ENCODE peak calls at places on chromosomes 7 and 10, in ten cellular contexts. C is Peyer's patch, O is Panc1, M is heart right ventricle, T is osteoblast, W is mammary epithelial cell, X is MM.1S, Q is psoas muscle, H is right lobe of liver, S is WERI-Rb-1. K is an unnamed sample.

GRCh38 chr10:103739039-103739764 is 116.2 kb downstream of the SH3PXD2A start:
- DNase-seq in X (no peak), O (no peak), S (peak; percentile 55), M (peak; percentile 66), H (peak; percentile 46), T (peak; percentile 96), W (peak; percentile 92), Q (peak; percentile 42), C (peak; percentile 53), K (peak; percentile 37)

GRCh38 chr7:120741371-120742042 is 116.4 kb downstream of the TSPAN12 start:
- DNase-seq in T (no peak), S (no peak), C (no peak), X (no peak), H (no peak), M (no peak), O (no peak), Q (no peak), W (no peak), K (no peak)

GRCh38 chr7:136424058-136424457 is 444.4 kb upstream of the CHRM2 start:
- DNase-seq in X (no peak), O (no peak), T (peak; percentile 3), Q (no peak), M (no peak), W (no peak), C (no peak), H (no peak), S (no peak), K (no peak)

GRCh38 chr10:45419673-45420020 is 45.6 kb downstream of the ALOX5 start:
- DNase-seq in Q (no peak), W (no peak), C (no peak), T (no peak), S (no peak), H (no peak), M (peak; percentile 45), O (no peak), X (no peak), K (no peak)

GRCh38 chr7:73567701-73568685 is 10.4 kb downstream of the TBL2 start:
- DNase-seq in T (no peak), M (no peak), H (no peak), W (peak; percentile 14), O (no peak), Q (no peak), X (no peak), C (no peak), S (no peak), K (no peak)

GRCh38 chr7:121547341-121548092 is 151.4 kb upstream of the FAM3C start:
- DNase-seq in X (peak; percentile 85), Q (no peak), H (no peak), T (peak; percentile 39), O (no peak), C (no peak), W (peak; percentile 50), M (no peak), S (no peak), K (no peak)

GRCh38 chr7:44534501-44534900 is 6.6 kb downstream of the NPC1L1 start:
- DNase-seq in X (peak; percentile 53), S (peak; percentile 73), C (peak; percentile 65), T (peak; percentile 92), M (no peak), H (no peak), O (peak; percentile 18), Q (no peak), W (peak; percentile 8), K (peak; percentile 29)

GRCh38 chr10:28111712-28112111 is 112.8 kb upstream of the ODAD2 start:
- DNase-seq in H (no peak), S (no peak), C (no peak), M (no peak), Q (no peak), T (no peak), W (peak; percentile 27), X (no peak), O (no peak), K (no peak)

GRCh38 chr7:71846160-71846559 is 566.0 kb downstream of the CALN1 start:
- DNase-seq in H (no peak), W (no peak), C (no peak), S (no peak), T (no peak), Q (no peak), X (no peak), O (no peak), M (no peak), K (no peak)

GRCh38 chr7:85150624-85151023 is 36.2 kb downstream of the SEMA3D start:
- DNase-seq in Q (no peak), W (peak; percentile 43), X (no peak), T (no peak), M (no peak), C (no peak), O (no peak), S (no peak), H (no peak), K (no peak)

GRCh38 chr7:131352032-131352431 is 24.4 kb downstream of the MKLN1 start:
- DNase-seq in O (no peak), C (no peak), T (no peak), W (no peak), S (no peak), H (no peak), Q (no peak), M (no peak), X (no peak), K (no peak)

GRCh38 chr10:17882557-17882956 is 69.2 kb upstream of the SLC39A12 start:
- DNase-seq in S (no peak), M (no peak), H (no peak), X (no peak), W (no peak), Q (no peak), C (no peak), T (no peak), O (no peak), K (no peak)

GRCh38 chr7:68776326-68776725 is 821.9 kb upstream of the AUTS2 start:
- DNase-seq in X (no peak), O (no peak), Q (no peak), H (no peak), M (no peak), T (no peak), W (no peak), S (no peak), C (no peak), K (no peak)

GRCh38 chr7:116779222-116779621 is 83.2 kb upstream of the CAPZA2 start:
- DNase-seq in T (no peak), Q (no peak), H (no peak), S (no peak), W (no peak), M (no peak), O (no peak), X (no peak), C (no peak), K (no peak)

GRCh38 chr10:79925614-79926013 is 23.3 kb downstream of the SFTPD start:
- DNase-seq in M (no peak), H (no peak), Q (no peak), C (no peak), W (no peak), S (no peak), O (no peak), X (no peak), T (no peak), K (no peak)

GRCh38 chr10:68087338-68088029 is 12.4 kb upstream of the HERC4 start:
- DNase-seq in M (peak; percentile 66), W (peak; percentile 20), O (no peak), C (no peak), X (no peak), T (peak; percentile 36), Q (peak; percentile 37), S (no peak), H (no peak), K (no peak)

GRCh38 chr10:12068467-12069269 is at the start of gene DHTKD1:
- DNase-seq in O (peak; percentile 82), X (peak; percentile 98), M (peak; percentile 98), W (peak; percentile 98), Q (peak; percentile 99), C (peak; percentile 99), S (peak; percentile 95), T (peak; percentile 99), H (peak; percentile 99), K (peak; percentile 100)
- TF ChIP-seq CTCF in O (no peak), X (peak; percentile 18), M (peak; percentile 49), W (no peak), Q (peak; percentile 51), C (peak; percentile 71), S (peak; percentile 14), T (peak; percentile 17), H (peak; percentile 32), K (peak; percentile 34)

DNA sequence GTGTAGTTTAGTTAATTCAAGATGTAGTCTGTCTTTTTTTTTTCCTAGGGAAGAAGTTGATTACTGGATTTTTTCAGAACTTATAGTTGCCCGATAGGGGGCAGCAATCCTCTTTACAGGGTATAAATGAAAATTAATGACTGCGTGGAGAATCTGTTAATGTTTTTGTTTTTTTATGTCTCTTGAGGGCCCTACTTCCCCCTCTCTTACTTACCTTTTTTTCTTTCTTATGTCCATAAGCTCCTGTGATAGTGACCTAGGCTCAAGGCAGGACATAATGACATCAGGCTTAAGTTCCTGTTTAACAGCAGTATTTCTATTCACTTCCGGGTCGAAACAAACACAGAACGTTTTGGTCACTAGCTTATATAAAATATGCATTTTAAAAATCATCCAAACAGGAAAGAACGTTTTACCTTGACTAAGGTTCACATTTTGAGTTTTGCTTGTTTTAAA is 18.8 kb downstream of the CDC123 start:
- DNase-seq in C (no peak), Q (no peak), O (no peak), M (peak; percentile 40), T (no peak), H (no peak), X (peak; percentile 56), W (peak; percentile 13), S (no peak), K (no peak)
- H3K4me3 ChIP-seq in C (no peak overlapping the region), Q (peak overlapping the region; percentile 35), O (no peak overlapping the region), M (no peak overlapping the region), T (peak overlapping the region; percentile 49), H (no peak overlapping the region), X (no peak overlapping the region), W (no peak overlapping the region), S (no peak overlapping the region), K (no peak overlapping the region)

DNA sequence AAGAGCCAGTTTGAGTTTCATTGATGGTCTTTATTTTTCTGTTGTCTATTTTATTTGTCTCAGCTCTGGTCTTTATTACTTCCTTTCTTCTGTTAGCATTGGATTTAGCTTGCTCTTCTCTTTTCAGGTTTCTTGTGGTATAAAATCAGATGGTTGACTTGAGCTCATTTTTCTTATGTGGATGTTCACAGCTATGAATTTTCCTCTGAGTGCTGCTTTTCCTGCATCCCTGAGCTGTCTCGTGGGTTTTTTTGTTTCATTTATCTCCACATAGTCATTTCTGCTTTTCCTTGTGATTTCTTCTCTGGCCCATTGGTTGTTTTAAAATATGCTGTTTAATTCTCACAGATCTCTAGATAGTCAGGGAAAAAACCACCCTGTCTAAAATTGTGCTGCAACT is 19.7 kb downstream of the ADGRA1 start:
- DNase-seq in M (no peak), X (no peak), T (no peak), S (no peak), O (no peak), W (no peak), Q (no peak), H (no peak), C (no peak), K (no peak)
- H3K9me3 ChIP-seq in M (peaks cover 17% of the 10 kb centered on the region), X (no peaks in the 10 kb centered on the region), T (peaks cover 5% of the 10 kb centered on the region), S (peaks cover 15% of the 10 kb centered on the region), O (peaks cover 11% of the 10 kb centered on the region), W (peaks cover 47% of the 10 kb centered on the region), Q (peaks cover 9% of the 10 kb centered on the region), H (no peaks in the 10 kb centered on the region), C (peaks cover 5% of the 10 kb centered on the region), K (peaks cover 11% of the 10 kb centered on the region)

DNA sequence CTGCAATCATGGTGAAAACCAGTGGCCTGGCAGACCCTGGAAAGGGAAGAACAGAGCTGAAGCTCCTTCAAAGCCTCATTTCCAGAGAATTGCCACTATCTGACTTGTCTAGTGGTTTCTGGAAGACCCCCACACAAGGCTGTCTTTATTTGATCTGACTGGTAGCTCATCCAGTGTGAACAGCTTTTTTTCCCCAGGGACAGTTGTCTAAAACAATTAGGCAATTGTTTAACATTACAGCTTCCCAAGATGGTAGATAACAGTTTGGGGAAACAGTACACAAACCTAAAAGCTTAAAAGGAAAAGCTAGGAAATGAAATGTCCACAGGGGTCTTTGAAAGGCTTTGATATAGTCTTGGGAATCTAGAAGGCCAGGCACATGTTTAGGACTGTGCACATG is 203.4 kb upstream of the CTBP2 start:
- DNase-seq in C (no peak), X (no peak), O (no peak), H (no peak), T (no peak), M (no peak), Q (no peak), S (no peak), W (no peak), K (no peak)
- TF ChIP-seq CTCF in C (no peak), X (no peak), O (no peak), H (no peak), T (no peak), M (no peak), Q (no peak), S (no peak), W (no peak), K (no peak)

K was measured in mucosa of descending colon.